ENCODE peak calls at places on chromosome 15, in eight cellular contexts. Q is HepG2, V is OCI-LY7, K is SK-N-SH, D is endothelial cell of umbilical vein, Z is GM23248, S is hepatocyte, C is IMR-90. Y is an unnamed sample.

GRCh38 chr15:67826717-67827560 is 1.6 kb downstream of the SKOR1 start:
- DNase-seq in Q (no peak), V (no peak), K (peak; percentile 31), D (no peak), Z (no peak), S (no peak), C (no peak), Y (no peak)

GRCh38 chr15:53611145-53611920 is 148.1 kb downstream of the WDR72 start:
- DNase-seq in Q (peak; percentile 21), V (no peak), K (no peak), D (peak; percentile 97), Z (no peak), S (no peak), C (no peak), Y (no peak)

GRCh38 chr15:101044625-101045235 is 125.6 kb downstream of the LRRK1 start:
- DNase-seq in Q (no peak), V (no peak), K (no peak), D (peak; percentile 10), Z (no peak), S (no peak), C (no peak), Y (no peak)

GRCh38 chr15:26106556-26106955 is 243.4 kb upstream of the ATP10A start:
- DNase-seq in Q (no peak), V (no peak), K (no peak), D (no peak), Z (no peak), S (no peak), C (no peak), Y (no peak)

GRCh38 chr15:47963265-47963664 is 157.5 kb upstream of the SLC24A5 start:
- DNase-seq in Q (no peak), V (no peak), K (no peak), D (no peak), Z (no peak), S (no peak), C (no peak), Y (no peak)

GRCh38 chr15:78364233-78364632 is 24.1 kb downstream of the CRABP1 start:
- DNase-seq in Q (no peak), V (no peak), K (peak; percentile 81), D (no peak), Z (peak; percentile 67), S (peak; percentile 32), C (no peak), Y (peak; percentile 25)

GRCh38 chr15:47718474-47719440 is 1.5 kb downstream of the SEMA6D start:
- DNase-seq in Q (no peak), V (no peak), K (peak; percentile 56), D (peak; percentile 62), Z (peak; percentile 39), S (peak; percentile 44), C (peak; percentile 54), Y (no peak)

GRCh38 chr15:74540135-74540760 is 772 bp upstream of the ARID3B start:
- DNase-seq in Q (peak; percentile 38), V (peak; percentile 24), K (peak; percentile 31), D (no peak), Z (peak; percentile 70), S (no peak), C (peak; percentile 60), Y (peak; percentile 55)

GRCh38 chr15:75672646-75673425 is 25.1 kb downstream of the SNX33 start:
- DNase-seq in Q (no peak), V (no peak), K (peak; percentile 64), D (peak; percentile 15), Z (peak; percentile 63), S (peak; percentile 81), C (peak; percentile 91), Y (peak; percentile 86)

GRCh38 chr15:27690290-27690689 is 408.8 kb downstream of the OCA2 start:
- DNase-seq in Q (no peak), V (no peak), K (no peak), D (no peak), Z (no peak), S (no peak), C (no peak), Y (no peak)

GRCh38 chr15:90049030-90049429 is 47.9 kb downstream of the ZNF710 start:
- DNase-seq in Q (no peak), V (no peak), K (no peak), D (no peak), Z (no peak), S (no peak), C (peak; percentile 40), Y (peak; percentile 39)
- H3K4me2 ChIP-seq in Q (no peak overlapping the region), V (no peak overlapping the region), K (no peak overlapping the region), D (no peak overlapping the region), Z (no peak overlapping the region), S (no peak overlapping the region), C (no peak overlapping the region), Y (no peak overlapping the region)

GRCh38 chr15:24955549-24955929 is 752 bp downstream of the SNRPN start:
- DNase-seq in Q (no peak), V (no peak), K (peak; percentile 32), D (no peak), Z (no peak), S (peak; percentile 6), C (no peak), Y (peak; percentile 45)

GRCh38 chr15:24961967-24962366 is 7.2 kb downstream of the SNRPN start:
- DNase-seq in Q (no peak), V (no peak), K (no peak), D (no peak), Z (no peak), S (no peak), C (no peak), Y (no peak)

GRCh38 chr15:24954783-24955548 is at the start of the genes SNRPN and SNURF:
- DNase-seq in Q (peak; percentile 30), V (no peak), K (peak; percentile 81), D (peak; percentile 68), Z (peak; percentile 90), S (peak; percentile 85), C (peak; percentile 78), Y (peak; percentile 86)

GRCh38 chr15:24957691-24958090 is 2.9 kb downstream of the SNRPN start:
- DNase-seq in Q (no peak), V (no peak), K (no peak), D (no peak), Z (no peak), S (no peak), C (no peak), Y (no peak)

DNA sequence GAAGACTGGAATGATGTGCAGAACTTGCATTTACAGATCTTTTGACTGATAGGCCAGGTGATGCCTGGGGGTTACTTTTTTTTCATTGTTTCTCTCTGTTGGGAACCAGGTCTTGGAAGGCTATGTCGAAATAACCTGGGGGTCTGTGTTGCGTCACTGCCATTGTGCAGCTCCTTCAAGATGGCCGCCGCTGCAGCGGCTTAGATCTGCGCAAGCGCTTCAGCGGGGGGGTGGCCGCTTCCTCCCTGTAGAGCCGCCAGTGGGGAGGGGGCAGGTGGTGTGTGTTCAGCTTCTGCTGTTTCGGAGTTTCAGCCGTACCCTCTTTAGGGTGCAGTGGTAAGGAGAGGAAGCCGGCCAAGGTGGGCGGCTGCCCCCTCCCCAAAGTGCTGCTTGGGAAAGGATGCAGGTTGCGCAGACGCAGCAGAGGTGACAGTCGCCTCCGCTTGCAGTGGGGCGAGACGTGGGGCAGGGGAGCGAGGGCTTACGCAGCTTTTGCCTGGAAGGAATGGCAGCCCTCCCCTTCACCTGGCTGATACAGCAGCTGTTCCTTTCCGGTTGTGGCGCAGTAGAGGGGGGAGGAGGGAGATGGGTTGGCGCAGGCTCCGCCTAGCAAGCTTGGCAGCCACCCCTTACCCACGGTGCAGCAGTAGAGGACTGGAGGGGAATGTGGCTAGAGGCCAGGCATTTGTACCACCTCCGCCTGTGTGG is 1.5 kb downstream of the SNRPN start:
- DNase-seq in Q (peak; percentile 59), V (no peak), K (peak; percentile 79), D (peak; percentile 71), Z (peak; percentile 82), S (peak; percentile 88), C (peak; percentile 74), Y (peak; percentile 82)
- H2AFZ ChIP-seq in Q (no peak overlapping the region), V (no peak overlapping the region), K (peak overlapping the region; percentile 84), D (peak overlapping the region; percentile 75), Z (peak overlapping the region; percentile 92), S (peak overlapping the region; percentile 67), C (peak overlapping the region; percentile 95), Y (peak overlapping the region; percentile 72)

GRCh38 chr15:89372069-89373033 is 37.7 kb upstream of the POLG start:
- DNase-seq in Q (no peak), V (no peak), K (no peak), D (no peak), Z (no peak), S (no peak), C (no peak), Y (no peak)

GRCh38 chr15:89376441-89376840 is 41.8 kb upstream of the POLG start:
- DNase-seq in Q (no peak), V (no peak), K (no peak), D (no peak), Z (no peak), S (no peak), C (no peak), Y (no peak)

GRCh38 chr15:89375093-89376062 is 40.8 kb upstream of the POLG start:
- DNase-seq in Q (no peak), V (no peak), K (no peak), D (no peak), Z (no peak), S (no peak), C (no peak), Y (no peak)

GRCh38 chr15:89377042-89377841 is 42.6 kb upstream of the POLG start:
- DNase-seq in Q (no peak), V (no peak), K (no peak), D (no peak), Z (no peak), S (no peak), C (no peak), Y (no peak)

DNA sequence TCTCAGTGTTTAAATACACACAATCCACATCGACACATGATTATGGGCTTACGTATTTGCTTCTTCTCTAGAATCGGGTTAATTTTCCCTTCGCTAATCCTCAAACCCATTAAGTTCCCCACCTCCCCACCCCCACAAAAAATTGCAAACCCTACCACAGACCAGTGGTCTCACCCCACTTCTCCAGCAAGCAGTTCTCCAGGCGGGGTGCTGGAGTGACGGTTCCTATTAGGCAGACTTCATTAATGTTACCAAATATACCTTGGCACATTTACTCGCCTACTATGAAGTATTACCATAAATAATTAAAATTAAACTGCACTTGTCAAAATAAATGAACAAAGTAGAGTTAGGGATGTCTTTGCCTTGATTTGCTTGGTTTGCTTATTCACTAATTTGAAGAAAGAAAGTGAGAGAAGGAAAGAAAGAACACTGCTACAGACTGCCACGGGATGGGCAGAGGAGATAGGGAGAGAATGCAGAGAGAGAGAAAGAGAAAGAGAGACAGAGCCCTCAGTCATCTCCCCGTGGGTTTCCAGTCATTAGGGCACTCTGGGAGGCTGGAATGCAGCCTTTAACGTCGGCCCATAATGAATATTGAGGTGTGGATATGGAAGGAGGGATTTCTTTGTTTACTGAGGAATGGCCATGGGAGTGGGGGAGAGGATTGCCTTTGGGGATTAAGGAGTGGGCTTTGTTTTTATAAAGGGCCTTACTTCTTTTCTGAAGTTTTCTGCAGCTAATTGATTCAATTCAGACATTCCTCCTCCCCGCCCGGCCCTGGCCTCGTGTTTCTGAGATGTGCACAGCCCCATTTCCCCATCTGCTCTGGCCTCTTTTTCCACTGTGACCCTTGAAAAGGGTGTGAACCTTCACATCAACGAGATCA is 39.7 kb upstream of the POLG start:
- DNase-seq in Q (no peak), V (no peak), K (no peak), D (no peak), Z (no peak), S (no peak), C (no peak), Y (no peak)
- H3K4me2 ChIP-seq in Q (no peak overlapping the region), V (no peak overlapping the region), K (no peak overlapping the region), D (no peak overlapping the region), Z (no peak overlapping the region), S (no peak overlapping the region), C (no peak overlapping the region), Y (no peak overlapping the region)

DNA sequence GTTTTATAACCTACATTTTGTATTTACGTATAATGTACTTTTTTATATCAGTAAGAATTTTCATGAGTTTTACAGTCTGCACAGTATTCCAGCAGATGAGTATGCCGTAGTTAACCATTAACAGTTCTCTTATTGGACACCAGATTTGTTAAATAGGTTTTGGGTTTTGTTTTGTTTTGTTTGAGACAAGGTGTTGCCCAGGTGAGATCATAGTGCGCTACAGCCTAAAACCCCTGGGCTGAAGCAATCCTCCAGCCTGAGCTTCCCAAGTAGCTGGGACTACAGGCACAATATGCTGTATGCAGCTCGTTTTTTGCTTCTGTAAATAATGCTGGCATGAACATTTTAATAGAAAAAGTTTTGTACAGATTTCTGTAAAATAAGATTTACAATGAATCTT is 88.6 kb upstream of the CHD2 start:
- DNase-seq in Q (peak; percentile 68), V (peak; percentile 49), K (no peak), D (no peak), Z (no peak), S (peak; percentile 43), C (no peak), Y (no peak)
- H2AFZ ChIP-seq in Q (no peak overlapping the region), V (no peak overlapping the region), K (peak overlapping the region; percentile 96), D (no peak overlapping the region), Z (peak overlapping the region; percentile 79), S (no peak overlapping the region), C (no peak overlapping the region), Y (no peak overlapping the region)

Y was measured in Karpas-422.